ENCODE peak calls at places on chromosomes 16 and 17, in six cellular contexts. F is OCI-LY7, V is PC-3, M is A549, T is thyroid gland, X is breast epithelium. I is an unnamed sample. For H3K4me1, the result is how much of the 10 kb centered on the place peaks cover.

GRCh38 chr16:23110257-23110899 is 38.9 kb downstream of the USP31 start:
- DNase-seq in F (no peak), T (no peak), X (no peak), M (no peak), V (peak), I (no peak)

GRCh38 chr16:2270588-2271470 is 2.9 kb upstream of the RNPS1 start:
- DNase-seq in T (no peak), M (no peak), V (no peak), F (no peak), X (no peak), I (no peak)

GRCh38 chr17:68734202-68734825 is 133.1 kb upstream of the FAM20A start:
- DNase-seq in F (no peak), T (peak), V (no peak), M (no peak), X (no peak), I (no peak)

GRCh38 chr17:78475211-78475610 is 96.8 kb downstream of the PGS1 start:
- DNase-seq in X (no peak), M (no peak), V (no peak), F (no peak), T (no peak), I (no peak)

GRCh38 chr16:49283376-49284049 is 1.9 kb upstream of the CBLN1 start:
- DNase-seq in V (no peak), F (no peak), T (no peak), X (no peak), M (no peak), I (no peak)

GRCh38 chr17:69523252-69523861 is 108.9 kb downstream of the MAP2K6 start:
- DNase-seq in F (peak), T (peak), M (peak), X (no peak), V (peak), I (no peak)

GRCh38 chr16:2243031-2243528 is 6.8 kb downstream of the DNASE1L2 start:
- DNase-seq in T (no peak), F (no peak), V (no peak), M (peak), X (no peak), I (no peak)

GRCh38 chr17:2484876-2485275 is 26.8 kb downstream of the METTL16 start:
- DNase-seq in V (no peak), X (no peak), T (no peak), M (no peak), F (no peak), I (no peak)

GRCh38 chr16:1950559-1950958 is 3.9 kb downstream of the RPL3L start:
- DNase-seq in X (no peak), V (no peak), F (no peak), T (no peak), M (no peak), I (no peak)

GRCh38 chr16:57367111-57367752 is 5.1 kb upstream of the CX3CL1 start:
- DNase-seq in M (no peak), F (no peak), T (peak), X (peak), V (peak), I (no peak)

GRCh38 chr16:3946604-3947180 is 66.2 kb upstream of the CREBBP start:
- DNase-seq in M (no peak), T (no peak), F (no peak), V (no peak), X (no peak), I (no peak)

GRCh38 chr16:49112754-49113153 is 168.9 kb downstream of the CBLN1 start:
- DNase-seq in M (no peak), F (no peak), T (no peak), V (no peak), X (no peak), I (no peak)

GRCh38 chr16:12850186-12850585 is 46.5 kb upstream of the CPPED1 start:
- DNase-seq in F (no peak), X (no peak), T (no peak), M (no peak), V (no peak), I (no peak)

GRCh38 chr16:3857189-3858013 is 23.1 kb downstream of the CREBBP start:
- DNase-seq in M (no peak), V (no peak), F (no peak), T (no peak), X (no peak), I (peak)

GRCh38 chr17:44829558-44830358 is at the start of gene GJC1:
- DNase-seq in V (peak), X (no peak), M (peak), T (peak), F (peak), I (no peak)

GRCh38 chr16:23368469-23368868 is 66.4 kb downstream of the SCNN1B start:
- DNase-seq in V (peak), T (no peak), F (no peak), M (no peak), X (no peak), I (no peak)

GRCh38 chr17:61139219-61139618 is 260.4 kb upstream of the TBX2 start:
- DNase-seq in V (peak), T (no peak), M (no peak), F (peak), X (no peak), I (no peak)

GRCh38 chr16:21159281-21159951 is 942 bp downstream of the LDAF1 start:
- DNase-seq in V (peak), X (peak), F (peak), M (no peak), T (peak), I (peak)

GRCh38 chr17:40344321-40345160 is 20.0 kb downstream of the GJD3 start:
- DNase-seq in V (no peak), X (no peak), T (no peak), F (no peak), M (no peak), I (no peak)

GRCh38 chr16:52557236-52557635 is 10.3 kb upstream of the TOX3 start:
- DNase-seq in V (no peak), T (no peak), X (no peak), F (no peak), M (peak), I (no peak)

GRCh38 chr17:33261911-33262665 is 31.0 kb downstream of the ASIC2 start:
- DNase-seq in M (no peak), X (no peak), T (peak), F (no peak), V (no peak), I (no peak)

GRCh38 chr17:74646231-74646630 is 22.7 kb upstream of the CD300E start:
- DNase-seq in X (no peak), M (peak), T (no peak), F (peak), V (peak), I (no peak)

GRCh38 chr17:74865504-74866197 is 6.0 kb upstream of the GRIN2C start:
- DNase-seq in M (no peak), F (peak), T (no peak), V (no peak), X (no peak), I (no peak)

GRCh38 chr17:36546418-36547093 is 1.8 kb downstream of the GGNBP2 start:
- DNase-seq in M (no peak), V (no peak), X (no peak), F (peak), T (no peak), I (no peak)

GRCh38 chr16:56312556-56312955 is 112.8 kb downstream of the AMFR start:
- DNase-seq in V (no peak), M (no peak), T (no peak), X (no peak), F (no peak), I (no peak)

GRCh38 chr17:64385187-64386083 is 5.2 kb downstream of the PECAM1 start:
- DNase-seq in M (peak), X (no peak), T (peak), V (peak), F (no peak), I (peak)

GRCh38 chr17:31568140-31568938 is 176.9 kb downstream of the RAB11FIP4 start:
- DNase-seq in V (no peak), F (no peak), X (no peak), M (no peak), T (no peak), I (peak)

DNA sequence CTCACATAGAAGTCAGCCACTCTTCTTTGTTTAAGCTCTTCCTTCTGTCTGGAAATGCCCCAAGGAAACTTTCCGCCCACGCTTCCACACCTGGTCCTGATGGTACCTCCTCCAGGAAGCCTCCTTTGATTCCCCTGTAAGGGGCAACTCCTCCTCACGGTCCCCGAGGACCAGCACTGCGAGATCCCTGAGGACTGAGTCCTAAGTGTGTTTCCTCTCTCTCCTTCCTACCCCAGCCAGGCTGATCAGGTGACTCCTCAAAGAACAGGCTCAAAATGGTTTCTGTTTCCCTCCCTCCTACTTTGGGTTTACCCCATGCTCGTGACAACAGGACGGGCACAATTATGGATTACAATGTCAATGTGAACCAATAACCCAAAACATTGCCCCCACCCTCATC is 63.0 kb upstream of the MED9 start:
- DNase-seq in X (no peak), T (no peak), V (no peak), F (no peak), M (no peak), I (no peak)
- H3K4me1 ChIP-seq in X (under half), T (under half), V (half or more), F (under half), M (under half), I (under half)

GRCh38 chr16:50313596-50314483 is 47.5 kb downstream of the ADCY7 start:
- DNase-seq in V (no peak), T (peak), M (no peak), X (no peak), F (no peak), I (peak)
- H3K27ac ChIP-seq in V (no peak), T (no peak), M (no peak), X (peak), F (no peak), I (no peak)

GRCh38 chr17:79897243-79898063 is 58.2 kb upstream of the CBX4 start:
- DNase-seq in M (no peak), T (no peak), F (no peak), V (peak), X (peak), I (no peak)
- TF ChIP-seq CTCF in M (no peak), T (no peak), F (no peak), V (peak), X (no peak), I (no peak)

DNA sequence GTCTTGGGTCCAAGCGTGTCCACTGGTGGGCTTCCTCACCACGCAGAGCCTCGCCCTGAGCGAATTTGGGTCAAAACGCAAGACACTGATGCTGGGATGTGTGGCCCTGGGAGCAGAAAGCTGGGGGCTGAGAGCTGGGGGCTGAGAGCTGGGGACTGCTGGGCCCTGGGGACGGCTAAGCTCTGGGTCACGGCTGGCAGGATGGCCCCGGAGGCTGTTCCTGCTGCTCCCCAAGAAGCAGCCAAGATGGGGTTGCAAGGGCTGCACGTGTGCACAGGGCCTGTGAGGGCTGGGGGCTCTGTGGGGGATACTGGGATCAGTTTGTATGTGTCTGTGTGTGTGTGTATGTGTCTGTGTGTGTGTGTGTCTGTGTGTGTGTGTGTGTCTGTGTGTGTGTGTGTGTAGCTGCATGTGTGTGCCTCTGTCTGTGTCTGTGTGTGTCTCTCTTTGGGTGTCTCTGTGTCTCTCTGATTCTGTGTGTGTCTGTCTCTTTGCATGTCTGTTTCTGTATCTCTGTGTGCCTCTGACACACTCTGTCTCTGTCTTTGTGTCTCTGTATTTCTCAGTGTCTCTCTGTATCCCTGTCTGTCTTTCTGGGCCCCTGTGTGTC is 38.2 kb upstream of the CIBAR2 start:
- DNase-seq in F (no peak), T (no peak), M (no peak), V (no peak), X (no peak), I (no peak)
- H3K4me1 ChIP-seq in F (under half), T (under half), M (under half), V (under half), X (under half), I (under half)

GRCh38 chr17:55279203-55279602 is 14.4 kb downstream of the HLF start:
- DNase-seq in V (no peak), F (no peak), X (no peak), M (no peak), T (no peak), I (no peak)

GRCh38 chr17:55281592-55282378 is 17.0 kb downstream of the HLF start:
- DNase-seq in T (no peak), M (no peak), X (no peak), V (no peak), F (no peak), I (no peak)

GRCh38 chr17:55275894-55276804 is 11.4 kb downstream of the HLF start:
- DNase-seq in F (no peak), T (peak), X (no peak), M (peak), V (peak), I (no peak)

GRCh38 chr17:55279788-55280579 is 15.2 kb downstream of the HLF start:
- DNase-seq in F (no peak), V (no peak), X (no peak), T (no peak), M (no peak), I (no peak)

DNA sequence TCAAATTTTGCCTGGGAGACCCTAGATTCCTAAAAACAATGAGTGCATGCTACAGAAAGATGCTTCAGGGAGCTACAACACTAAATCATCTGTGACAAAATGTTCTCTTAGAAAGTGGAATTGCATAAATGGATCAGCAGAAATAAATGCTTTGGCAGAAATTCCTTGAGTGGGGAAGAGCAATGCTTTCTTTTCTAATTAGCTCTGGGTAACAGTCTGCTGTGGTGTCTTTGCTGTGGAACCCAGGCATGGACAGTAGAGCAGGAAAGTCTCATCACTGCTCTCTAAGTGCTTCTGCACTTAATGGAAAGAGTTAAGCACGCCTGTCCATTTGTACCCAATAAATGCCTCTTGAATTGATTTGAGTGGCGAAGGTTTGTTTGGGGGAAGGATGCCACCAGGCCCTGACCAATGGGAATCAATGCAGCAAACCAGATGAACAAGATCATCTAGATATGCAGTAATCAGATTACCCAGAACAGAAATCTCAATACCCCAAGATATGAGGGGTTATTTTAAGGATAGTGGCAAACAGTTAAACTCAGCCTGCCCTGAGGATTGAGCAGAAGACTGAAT is 13.5 kb downstream of the HLF start:
- DNase-seq in F (no peak), T (no peak), X (no peak), V (no peak), M (peak), I (no peak)
- H3K27ac ChIP-seq in F (no peak), T (peak), X (peak), V (no peak), M (peak), I (peak)

DNA sequence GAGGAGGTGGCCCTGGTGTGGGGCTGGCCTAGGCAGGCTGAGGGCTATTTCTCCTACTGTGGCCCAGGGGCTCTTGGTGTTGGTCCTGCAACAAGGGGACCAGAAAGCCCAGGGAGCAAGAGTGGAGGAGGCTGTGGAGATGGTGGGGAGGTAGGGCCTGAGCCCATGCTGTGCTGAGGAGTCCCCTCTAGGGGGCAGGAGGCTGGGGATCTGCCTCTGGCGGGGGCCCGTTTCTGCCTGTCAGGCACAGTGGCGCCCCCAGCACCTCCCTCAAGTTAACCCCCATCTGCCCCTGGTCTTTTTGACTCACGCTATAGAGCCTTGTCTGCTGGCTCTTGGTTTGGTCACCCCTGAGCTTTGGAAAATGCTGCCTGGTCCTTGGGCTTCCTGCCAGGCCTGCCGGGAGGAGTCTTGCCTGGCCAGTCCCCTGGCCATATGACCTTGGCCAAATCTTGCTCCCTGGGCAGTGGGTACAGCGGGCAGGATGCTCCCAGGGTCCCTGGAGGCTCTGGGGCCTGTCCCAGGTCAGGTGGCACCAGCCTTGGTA is 5.9 kb downstream of the BAIAP2 start:
- DNase-seq in M (peak), V (peak), F (peak), X (no peak), T (peak), I (no peak)
- TF ChIP-seq CTCF in M (peak), V (peak), F (peak), X (peak), T (no peak), I (peak)

GRCh38 chr17:42255425-42255810 is 20.8 kb downstream of the STAT5B start:
- DNase-seq in T (no peak), X (no peak), F (no peak), M (no peak), V (no peak), I (no peak)

GRCh38 chr17:42260318-42260717 is 15.9 kb downstream of the STAT5B start:
- DNase-seq in M (no peak), F (no peak), T (no peak), V (no peak), X (no peak), I (no peak)
- H3K4me1 ChIP-seq in M (under half), F (under half), T (under half), V (under half), X (under half), I (under half)

DNA sequence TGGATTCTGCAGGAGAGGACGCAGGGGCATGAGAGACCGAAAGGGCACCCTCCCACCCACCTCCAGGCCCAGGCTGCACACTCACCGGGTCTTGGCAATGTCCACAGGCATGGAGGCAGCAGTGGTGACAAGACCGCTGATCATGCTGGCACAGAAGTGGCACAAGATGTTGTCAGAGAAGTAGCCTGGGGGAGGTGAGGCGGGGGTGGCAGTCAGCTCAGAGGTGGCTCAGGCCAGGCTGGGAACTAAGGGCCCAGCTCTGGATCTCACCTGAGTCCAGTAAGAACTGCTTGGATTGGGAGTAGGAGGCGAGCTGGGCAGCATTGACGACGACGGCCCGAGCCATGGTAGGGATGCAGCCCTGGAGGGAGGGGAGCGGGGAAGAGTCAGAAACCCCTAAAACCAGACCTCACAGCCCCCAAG is 1.8 kb downstream of the SLC25A11 start:
- DNase-seq in F (no peak), M (no peak), V (no peak), X (no peak), T (no peak), I (no peak)
- H3K27ac ChIP-seq in F (no peak), M (peak), V (no peak), X (peak), T (no peak), I (no peak)

GRCh38 chr17:50517504-50518264 is 9.4 kb downstream of the MYCBPAP start:
- DNase-seq in T (no peak), F (no peak), M (no peak), V (no peak), X (no peak), I (no peak)

GRCh38 chr17:50514936-50515702 is 6.9 kb downstream of the MYCBPAP start:
- DNase-seq in M (no peak), V (no peak), X (no peak), T (peak), F (no peak), I (no peak)

GRCh38 chr17:50516980-50517379 is 8.7 kb downstream of the MYCBPAP start:
- DNase-seq in X (no peak), F (no peak), M (no peak), T (no peak), V (no peak), I (no peak)

GRCh38 chr17:50513501-50513900 is 5.3 kb downstream of the MYCBPAP start:
- DNase-seq in M (no peak), T (no peak), F (no peak), X (no peak), V (no peak), I (no peak)

DNA sequence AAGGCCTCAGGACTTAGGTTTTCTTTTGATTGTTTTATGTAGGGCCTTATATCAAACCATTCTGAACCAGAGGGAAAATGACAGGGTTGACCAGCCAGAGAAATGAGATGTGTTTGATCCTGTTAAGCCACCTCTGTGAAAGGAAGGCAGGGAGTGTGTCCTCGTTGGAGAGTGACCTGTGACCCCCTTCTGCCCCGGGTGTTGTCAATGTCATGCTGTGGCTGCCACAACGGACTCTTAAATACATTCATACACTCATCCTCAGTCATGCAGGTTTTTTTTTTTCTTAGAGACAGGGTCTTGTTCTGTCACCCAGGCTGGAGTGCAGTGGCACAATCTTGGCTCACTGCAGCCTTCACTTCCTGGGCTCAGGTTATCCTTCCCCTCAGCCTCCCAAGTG is 6.1 kb downstream of the MYCBPAP start:
- DNase-seq in F (no peak), V (no peak), M (no peak), T (no peak), X (no peak), I (no peak)
- TF ChIP-seq CTCF in F (no peak), V (no peak), M (no peak), T (no peak), X (no peak), I (no peak)

I was measured in lung.